ENCODE peak calls at places on chromosome 9, in six cellular contexts. I is WERI-Rb-1; E is stimulated activated CD4-positive, alpha-beta T cell treated with anti-CD3 and anti-CD28 coated beads, Interleukin-2, amount 100 ng/mL, for 48 hours; R is hypothalamus; H is mucosa of descending colon; Z is aorta. M is an unnamed sample.

GRCh38 chr9:119365291-119366027 is 3.8 kb downstream of the BRINP1 start:
- DNase-seq in I (peak), E (no peak), R (peak), H (no peak), Z (no peak), M (no peak)

GRCh38 chr9:37925786-37926736 is 22.1 kb upstream of the SLC25A51 start:
- DNase-seq in I (no peak), E (no peak), R (no peak), H (no peak), Z (peak), M (no peak)

GRCh38 chr9:109520475-109521132 is 22.5 kb upstream of the PTPN3 start:
- DNase-seq in I (peak), E (peak), R (peak), H (peak), Z (peak), M (no peak)

GRCh38 chr9:22052376-22052945 is 43.4 kb upstream of the CDKN2B start:
- DNase-seq in I (no peak), E (peak), R (no peak), H (no peak), Z (no peak), M (no peak)

GRCh38 chr9:76904661-76905457 is 1.1 kb downstream of the PRUNE2 start:
- DNase-seq in I (no peak), E (no peak), R (no peak), H (peak), Z (no peak), M (no peak)

GRCh38 chr9:98450486-98450885 is 195.0 kb upstream of the TBC1D2 start:
- DNase-seq in I (no peak), E (no peak), R (no peak), H (no peak), Z (no peak), M (no peak)

GRCh38 chr9:36791204-36791948 is 218.7 kb downstream of the MELK start:
- DNase-seq in I (peak), E (no peak), R (no peak), H (no peak), Z (no peak), M (no peak)

GRCh38 chr9:131485206-131485605 is 17.5 kb upstream of the POMT1 start:
- DNase-seq in I (no peak), E (no peak), R (no peak), H (no peak), Z (peak), M (no peak)

GRCh38 chr9:112555844-112556482 is 69.3 kb downstream of the KIAA1958 start:
- DNase-seq in I (no peak), E (no peak), R (no peak), H (peak), Z (no peak), M (no peak)

GRCh38 chr9:111728617-111729366 is 65.9 kb downstream of the SHOC1 start:
- DNase-seq in I (no peak), E (no peak), R (no peak), H (no peak), Z (no peak), M (no peak)

GRCh38 chr9:112858625-112859147 is 32.0 kb downstream of the SLC46A2 start:
- DNase-seq in I (no peak), E (no peak), R (no peak), H (no peak), Z (no peak), M (no peak)

GRCh38 chr9:94916956-94917355 is 190.5 kb downstream of the AOPEP start:
- DNase-seq in I (no peak), E (no peak), R (no peak), H (no peak), Z (no peak), M (no peak)

GRCh38 chr9:8365466-8366160 is 566.0 kb upstream of the DMAC1 start:
- DNase-seq in I (no peak), E (no peak), R (no peak), H (no peak), Z (no peak), M (no peak)

GRCh38 chr9:113570749-113571711 is 107.5 kb downstream of the RGS3 start:
- DNase-seq in I (no peak), E (no peak), R (no peak), H (peak), Z (peak), M (no peak)

GRCh38 chr9:77604316-77604715 is 43.8 kb downstream of the GNA14 start:
- DNase-seq in I (no peak), E (no peak), R (no peak), H (no peak), Z (no peak), M (no peak)